ENCODE peak calls at places on chromosomes 4 and X, in seven cellular contexts. One of them, this sample, is unnamed. For H3K4me1, the result is how much of the 10 kb centered on the place peaks cover.

GRCh38 chr4:803884-804283 is 22.0 kb downstream of the CPLX1 start:
- DNase-seq in left ventricle myocardium inferior: no peak
- DNase-seq in adrenal gland: no peak
- DNase-seq in uterus: no peak
- DNase-seq in stomach: no peak
- DNase-seq in tibial artery: no peak
- DNase-seq in mucosa of descending colon: no peak
- DNase-seq in this sample: no peak

GRCh38 chr4:53023640-53024299 is 161.7 kb downstream of the RASL11B start:
- DNase-seq in tibial artery: no peak
- DNase-seq in stomach: no peak
- DNase-seq in adrenal gland: no peak
- DNase-seq in uterus: no peak
- DNase-seq in left ventricle myocardium inferior: no peak
- DNase-seq in mucosa of descending colon: no peak
- DNase-seq in this sample: no peak

GRCh38 chrX:18582910-18583493 is 88.9 kb downstream of the RS1 start:
- DNase-seq in stomach: no peak
- DNase-seq in left ventricle myocardium inferior: no peak
- DNase-seq in adrenal gland: no peak
- DNase-seq in tibial artery: no peak
- DNase-seq in mucosa of descending colon: no peak
- DNase-seq in uterus: no peak
- DNase-seq in this sample: no peak

GRCh38 chr4:1953335-1953734 is 55.4 kb downstream of the NELFA start:
- DNase-seq in stomach: no peak
- DNase-seq in uterus: no peak
- DNase-seq in tibial artery: no peak
- DNase-seq in left ventricle myocardium inferior: no peak
- DNase-seq in adrenal gland: no peak
- DNase-seq in mucosa of descending colon: no peak
- DNase-seq in this sample: no peak

GRCh38 chr4:46909078-46909477 is at the start of gene COX7B2:
- DNase-seq in left ventricle myocardium inferior: no peak
- DNase-seq in adrenal gland: no peak
- DNase-seq in stomach: no peak
- DNase-seq in uterus: no peak
- DNase-seq in mucosa of descending colon: no peak
- DNase-seq in tibial artery: no peak
- DNase-seq in this sample: no peak

GRCh38 chr4:105350859-105351494 is 122.9 kb downstream of the PPA2 start:
- DNase-seq in tibial artery: no peak
- DNase-seq in adrenal gland: no peak
- DNase-seq in mucosa of descending colon: no peak
- DNase-seq in uterus: no peak
- DNase-seq in left ventricle myocardium inferior: no peak
- DNase-seq in stomach: no peak
- DNase-seq in this sample: no peak

GRCh38 chrX:119552508-119552907 is 12.7 kb downstream of the STEEP1 start:
- DNase-seq in uterus: no peak
- DNase-seq in stomach: no peak
- DNase-seq in adrenal gland: no peak
- DNase-seq in left ventricle myocardium inferior: no peak
- DNase-seq in tibial artery: no peak
- DNase-seq in mucosa of descending colon: no peak
- DNase-seq in this sample: no peak

GRCh38 chr4:167196386-167196785 is 37.9 kb downstream of the SPOCK3 start:
- DNase-seq in adrenal gland: no peak
- DNase-seq in mucosa of descending colon: no peak
- DNase-seq in uterus: no peak
- DNase-seq in left ventricle myocardium inferior: no peak
- DNase-seq in tibial artery: no peak
- DNase-seq in stomach: no peak
- DNase-seq in this sample: no peak

GRCh38 chr4:73341454-73341853 is 62.6 kb upstream of the ALB start:
- DNase-seq in left ventricle myocardium inferior: no peak
- DNase-seq in mucosa of descending colon: peak
- DNase-seq in tibial artery: no peak
- DNase-seq in adrenal gland: peak
- DNase-seq in stomach: peak
- DNase-seq in uterus: no peak
- DNase-seq in this sample: no peak

GRCh38 chr4:5467111-5467510 is 241.2 kb downstream of the EVC2 start:
- DNase-seq in adrenal gland: no peak
- DNase-seq in mucosa of descending colon: no peak
- DNase-seq in stomach: no peak
- DNase-seq in uterus: no peak
- DNase-seq in left ventricle myocardium inferior: no peak
- DNase-seq in tibial artery: no peak
- DNase-seq in this sample: no peak

GRCh38 chr4:111821342-111821741 is 323.9 kb upstream of the FAM241A start:
- DNase-seq in left ventricle myocardium inferior: no peak
- DNase-seq in stomach: no peak
- DNase-seq in tibial artery: no peak
- DNase-seq in mucosa of descending colon: no peak
- DNase-seq in adrenal gland: no peak
- DNase-seq in uterus: no peak
- DNase-seq in this sample: no peak

GRCh38 chrX:48068096-48068887 is 3.1 kb downstream of the ZNF630 start:
- DNase-seq in stomach: no peak
- DNase-seq in adrenal gland: no peak
- DNase-seq in mucosa of descending colon: no peak
- DNase-seq in left ventricle myocardium inferior: no peak
- DNase-seq in uterus: no peak
- DNase-seq in tibial artery: no peak
- DNase-seq in this sample: no peak

GRCh38 chr4:126735294-126736132 is 897.2 kb upstream of the INTU start:
- DNase-seq in adrenal gland: no peak
- DNase-seq in left ventricle myocardium inferior: no peak
- DNase-seq in uterus: no peak
- DNase-seq in tibial artery: no peak
- DNase-seq in mucosa of descending colon: no peak
- DNase-seq in stomach: no peak
- DNase-seq in this sample: no peak

GRCh38 chrX:66012094-66012534 is 27.8 kb downstream of the VSIG4 start:
- DNase-seq in tibial artery: no peak
- DNase-seq in stomach: peak
- DNase-seq in uterus: no peak
- DNase-seq in adrenal gland: no peak
- DNase-seq in left ventricle myocardium inferior: no peak
- DNase-seq in mucosa of descending colon: no peak
- DNase-seq in this sample: no peak

GRCh38 chr4:83894831-83895230 is 358.9 kb downstream of the GPAT3 start:
- DNase-seq in mucosa of descending colon: no peak
- DNase-seq in adrenal gland: no peak
- DNase-seq in stomach: no peak
- DNase-seq in left ventricle myocardium inferior: no peak
- DNase-seq in tibial artery: no peak
- DNase-seq in uterus: no peak
- DNase-seq in this sample: no peak

DNA sequence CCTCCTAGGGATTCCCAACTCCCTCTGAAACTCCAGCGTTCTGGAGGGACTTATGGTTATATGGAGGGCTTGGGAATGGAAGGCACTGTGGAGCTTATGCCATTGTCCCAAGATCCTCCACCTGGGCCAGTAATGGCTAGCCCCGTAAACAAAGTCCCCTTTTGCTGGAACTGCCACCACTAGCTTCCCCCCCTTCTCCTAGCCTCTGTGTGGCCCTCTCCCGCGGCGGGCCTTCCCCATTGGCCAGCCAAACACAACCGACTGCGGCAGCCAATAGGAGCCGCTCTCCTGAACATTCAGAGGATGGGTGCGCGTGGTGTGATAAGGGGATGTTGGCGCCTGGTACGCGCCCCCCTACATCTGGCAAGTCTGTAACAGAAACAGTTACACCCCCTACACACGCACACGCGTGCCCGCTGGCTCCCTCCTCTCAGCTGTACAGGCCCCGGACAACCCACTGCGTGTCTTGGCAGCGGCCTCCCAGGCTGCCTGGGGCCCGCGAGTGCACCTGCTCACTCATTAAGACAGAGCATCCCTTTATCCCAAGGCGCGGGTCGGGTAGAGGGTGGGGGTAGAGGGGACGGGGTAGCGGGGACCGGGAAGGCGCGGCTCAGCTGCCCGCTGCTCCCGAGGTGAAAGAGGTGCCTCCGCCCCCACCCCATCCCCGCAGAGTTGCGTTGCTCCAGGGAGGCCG is 863 bp upstream of the RAB33A start:
- DNase-seq in stomach: peak
- DNase-seq in mucosa of descending colon: no peak
- DNase-seq in tibial artery: no peak
- DNase-seq in adrenal gland: peak
- DNase-seq in uterus: no peak
- DNase-seq in left ventricle myocardium inferior: peak
- DNase-seq in this sample: peak
- H3K4me1 ChIP-seq in stomach: under half
- H3K4me1 ChIP-seq in mucosa of descending colon: under half
- H3K4me1 ChIP-seq in tibial artery: under half
- H3K4me1 ChIP-seq in adrenal gland: under half
- H3K4me1 ChIP-seq in uterus: under half
- H3K4me1 ChIP-seq in left ventricle myocardium inferior: under half
- H3K4me1 ChIP-seq in this sample: under half

GRCh38 chr4:182835006-182835740 is 82.0 kb downstream of the DCTD start:
- DNase-seq in adrenal gland: no peak
- DNase-seq in uterus: no peak
- DNase-seq in stomach: no peak
- DNase-seq in tibial artery: no peak
- DNase-seq in left ventricle myocardium inferior: no peak
- DNase-seq in mucosa of descending colon: no peak
- DNase-seq in this sample: no peak
- TF ChIP-seq CTCF in adrenal gland: no peak
- TF ChIP-seq CTCF in uterus: no peak
- TF ChIP-seq CTCF in stomach: no peak
- TF ChIP-seq CTCF in tibial artery: no peak
- TF ChIP-seq CTCF in left ventricle myocardium inferior: no peak
- TF ChIP-seq CTCF in mucosa of descending colon: no peak
- TF ChIP-seq CTCF in this sample: no peak

DNA sequence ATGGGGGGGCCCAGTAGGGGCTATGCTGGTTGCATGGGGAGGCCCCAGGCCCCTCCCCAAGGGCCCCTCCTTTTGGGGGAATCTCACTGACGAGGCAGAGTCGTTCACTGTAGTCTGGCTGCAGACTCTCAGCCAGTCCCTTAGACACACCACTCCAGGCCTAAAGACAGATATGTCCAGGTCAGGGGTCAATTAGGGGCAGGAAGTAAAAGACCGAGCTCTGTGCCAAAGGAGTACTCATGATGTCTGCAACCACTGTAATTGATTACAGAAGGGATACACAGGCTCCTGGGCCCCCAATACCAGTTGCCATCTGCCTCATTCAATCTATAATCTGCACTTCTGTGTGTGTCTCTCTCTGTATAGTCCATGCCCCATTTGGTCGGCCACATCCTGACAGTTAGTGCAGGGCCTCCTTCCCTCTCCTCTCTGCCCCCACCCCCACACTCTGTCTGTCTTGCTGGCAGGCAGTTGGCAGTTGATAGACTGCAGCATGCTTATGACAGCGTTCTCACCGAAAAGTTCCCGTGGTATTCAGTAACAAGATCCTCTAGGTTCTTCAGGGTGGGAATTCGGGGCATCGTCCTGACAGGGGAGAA is 1.3 kb upstream of the CXorf65 start:
- DNase-seq in adrenal gland: no peak
- DNase-seq in uterus: no peak
- DNase-seq in tibial artery: no peak
- DNase-seq in stomach: no peak
- DNase-seq in mucosa of descending colon: no peak
- DNase-seq in left ventricle myocardium inferior: no peak
- DNase-seq in this sample: no peak
- H3K4me1 ChIP-seq in adrenal gland: under half
- H3K4me1 ChIP-seq in uterus: under half
- H3K4me1 ChIP-seq in tibial artery: under half
- H3K4me1 ChIP-seq in stomach: under half
- H3K4me1 ChIP-seq in mucosa of descending colon: under half
- H3K4me1 ChIP-seq in left ventricle myocardium inferior: under half
- H3K4me1 ChIP-seq in this sample: under half

GRCh38 chr4:174631901-174632758 is 109.8 kb upstream of the HPGD start:
- DNase-seq in mucosa of descending colon: peak
- DNase-seq in uterus: peak
- DNase-seq in tibial artery: no peak
- DNase-seq in stomach: no peak
- DNase-seq in adrenal gland: no peak
- DNase-seq in left ventricle myocardium inferior: no peak
- DNase-seq in this sample: no peak
- TF ChIP-seq CTCF in mucosa of descending colon: peak
- TF ChIP-seq CTCF in uterus: peak
- TF ChIP-seq CTCF in tibial artery: peak
- TF ChIP-seq CTCF in stomach: peak
- TF ChIP-seq CTCF in adrenal gland: peak
- TF ChIP-seq CTCF in left ventricle myocardium inferior: peak
- TF ChIP-seq CTCF in this sample: peak

DNA sequence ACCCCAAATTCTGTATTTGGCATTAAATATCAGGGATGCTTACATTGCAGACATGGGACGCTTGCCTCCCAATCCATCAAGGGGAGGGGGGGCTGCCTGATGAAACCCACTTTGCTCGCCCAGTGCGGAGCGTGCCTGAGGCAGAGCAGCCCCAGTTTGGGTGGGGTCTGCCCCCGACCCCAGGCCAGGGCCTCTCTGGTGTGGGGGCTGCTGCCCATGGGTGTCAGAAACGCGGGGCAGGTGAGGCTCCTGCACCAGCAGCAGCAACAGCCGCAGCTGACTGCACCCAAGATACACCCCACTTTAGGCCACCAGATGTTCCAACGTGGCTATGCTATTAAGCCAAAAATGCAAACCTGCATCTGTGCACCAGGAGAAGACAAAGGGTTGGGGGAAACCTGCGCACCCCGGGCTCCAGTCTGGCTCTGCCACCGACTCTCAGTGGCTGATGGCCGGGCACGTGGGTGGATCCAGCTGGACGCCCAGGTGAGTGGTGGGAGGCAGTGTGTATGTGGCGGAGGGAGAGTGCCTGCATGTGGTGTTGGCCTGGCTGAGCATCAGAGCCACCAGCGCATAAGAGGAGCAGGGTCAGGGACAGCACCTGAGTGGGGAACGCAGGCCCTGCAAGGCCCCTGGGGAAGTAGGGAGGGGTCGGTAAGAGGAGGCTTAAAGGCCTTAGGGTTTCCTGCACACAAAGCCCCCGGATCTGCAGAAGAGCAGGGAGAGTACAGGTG is 86.2 kb downstream of the ABLIM2 start:
- DNase-seq in adrenal gland: no peak
- DNase-seq in stomach: no peak
- DNase-seq in uterus: no peak
- DNase-seq in tibial artery: no peak
- DNase-seq in mucosa of descending colon: no peak
- DNase-seq in left ventricle myocardium inferior: no peak
- DNase-seq in this sample: no peak
- H3K4me1 ChIP-seq in adrenal gland: under half
- H3K4me1 ChIP-seq in stomach: under half
- H3K4me1 ChIP-seq in uterus: under half
- H3K4me1 ChIP-seq in tibial artery: under half
- H3K4me1 ChIP-seq in mucosa of descending colon: under half
- H3K4me1 ChIP-seq in left ventricle myocardium inferior: under half
- H3K4me1 ChIP-seq in this sample: under half

This sample was measured in gastrocnemius medialis.